ENCODE peak calls at places on chromosomes 11 and 22, in seven cellular contexts. One of them, this sample, is unnamed.

GRCh38 chr11:762421-763072 is 14.7 kb downstream of the GATD1 start:
- DNase-seq in LNCaP clone FGC: no peak
- DNase-seq in cardiac muscle cell: no peak
- DNase-seq in right atrium auricular region: no peak
- DNase-seq in uterus: no peak
- DNase-seq in hepatocyte: no peak
- DNase-seq in fibroblast of lung: peak; percentile 78
- DNase-seq in this sample: no peak

GRCh38 chr11:35313066-35313765 is 106.1 kb downstream of the SLC1A2 start:
- DNase-seq in LNCaP clone FGC: no peak
- DNase-seq in cardiac muscle cell: peak; percentile 7
- DNase-seq in right atrium auricular region: no peak
- DNase-seq in uterus: no peak
- DNase-seq in hepatocyte: no peak
- DNase-seq in fibroblast of lung: no peak
- DNase-seq in this sample: no peak

GRCh38 chr22:37639771-37640590 is 512 bp downstream of the SH3BP1 start:
- DNase-seq in LNCaP clone FGC: no peak
- DNase-seq in cardiac muscle cell: no peak
- DNase-seq in right atrium auricular region: no peak
- DNase-seq in uterus: no peak
- DNase-seq in hepatocyte: no peak
- DNase-seq in fibroblast of lung: no peak
- DNase-seq in this sample: no peak

GRCh38 chr11:20671856-20672546 is 2.6 kb downstream of the NELL1 start:
- DNase-seq in LNCaP clone FGC: no peak
- DNase-seq in cardiac muscle cell: peak; percentile 43
- DNase-seq in right atrium auricular region: no peak
- DNase-seq in uterus: no peak
- DNase-seq in hepatocyte: peak; percentile 17
- DNase-seq in fibroblast of lung: no peak
- DNase-seq in this sample: no peak

GRCh38 chr22:32327066-32327465 is 30.6 kb upstream of the RFPL3 start:
- DNase-seq in LNCaP clone FGC: no peak
- DNase-seq in cardiac muscle cell: no peak
- DNase-seq in right atrium auricular region: no peak
- DNase-seq in uterus: no peak
- DNase-seq in hepatocyte: no peak
- DNase-seq in fibroblast of lung: no peak
- DNase-seq in this sample: no peak

GRCh38 chr11:8178297-8178696 is 9.5 kb upstream of the RIC3 start:
- DNase-seq in LNCaP clone FGC: no peak
- DNase-seq in cardiac muscle cell: no peak
- DNase-seq in right atrium auricular region: no peak
- DNase-seq in uterus: no peak
- DNase-seq in hepatocyte: no peak
- DNase-seq in fibroblast of lung: no peak
- DNase-seq in this sample: no peak

GRCh38 chr11:17479284-17480214 is 2.9 kb upstream of the ABCC8 start:
- DNase-seq in LNCaP clone FGC: no peak
- DNase-seq in cardiac muscle cell: peak; percentile 76
- DNase-seq in right atrium auricular region: no peak
- DNase-seq in uterus: no peak
- DNase-seq in hepatocyte: peak; percentile 57
- DNase-seq in fibroblast of lung: peak; percentile 26
- DNase-seq in this sample: no peak

GRCh38 chr22:29478326-29479276 is 1.4 kb upstream of the NEFH start:
- DNase-seq in LNCaP clone FGC: no peak
- DNase-seq in cardiac muscle cell: peak; percentile 72
- DNase-seq in right atrium auricular region: no peak
- DNase-seq in uterus: no peak
- DNase-seq in hepatocyte: peak; percentile 55
- DNase-seq in fibroblast of lung: no peak
- DNase-seq in this sample: no peak

GRCh38 chr11:108647701-108648527 is 17.0 kb upstream of the DDX10 start:
- DNase-seq in LNCaP clone FGC: peak; percentile 78
- DNase-seq in cardiac muscle cell: peak; percentile 81
- DNase-seq in right atrium auricular region: peak; percentile 71
- DNase-seq in uterus: peak; percentile 55
- DNase-seq in hepatocyte: peak; percentile 85
- DNase-seq in fibroblast of lung: peak; percentile 75
- DNase-seq in this sample: peak; percentile 68

GRCh38 chr11:12170984-12171383 is 60.6 kb downstream of the MICAL2 start:
- DNase-seq in LNCaP clone FGC: no peak
- DNase-seq in cardiac muscle cell: no peak
- DNase-seq in right atrium auricular region: peak; percentile 81
- DNase-seq in uterus: peak; percentile 58
- DNase-seq in hepatocyte: peak; percentile 39
- DNase-seq in fibroblast of lung: peak; percentile 86
- DNase-seq in this sample: no peak

GRCh38 chr22:28247667-28248363 is 328.8 kb upstream of the PITPNB start:
- DNase-seq in LNCaP clone FGC: no peak
- DNase-seq in cardiac muscle cell: peak; percentile 58
- DNase-seq in right atrium auricular region: no peak
- DNase-seq in uterus: no peak
- DNase-seq in hepatocyte: no peak
- DNase-seq in fibroblast of lung: peak; percentile 50
- DNase-seq in this sample: no peak

DNA sequence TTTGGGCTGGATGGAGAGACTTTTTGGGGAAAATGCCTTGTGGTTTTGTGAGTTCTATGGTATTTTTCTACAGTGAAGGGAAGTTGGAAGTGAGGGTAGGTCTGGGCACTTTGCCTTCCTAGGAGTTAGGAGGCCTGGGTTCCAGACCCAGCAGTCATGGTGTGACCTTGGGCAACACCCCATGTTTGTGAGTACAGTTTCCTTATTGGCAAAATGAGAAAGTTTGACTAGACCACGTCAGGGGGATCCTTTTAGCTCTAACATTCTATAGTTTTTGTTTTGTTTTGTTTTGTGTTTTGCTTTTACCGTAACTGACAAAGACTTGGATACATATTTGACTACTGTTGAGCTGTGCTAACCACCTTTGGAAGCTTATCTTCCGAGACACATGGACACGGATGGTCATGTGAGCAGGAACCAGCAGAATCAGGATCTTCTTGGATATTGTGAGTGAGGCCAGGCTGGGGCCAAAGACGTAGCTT is 109.0 kb downstream of the PKNOX2 start:
- DNase-seq in LNCaP clone FGC: no peak
- DNase-seq in cardiac muscle cell: no peak
- DNase-seq in right atrium auricular region: no peak
- DNase-seq in uterus: no peak
- DNase-seq in hepatocyte: no peak
- DNase-seq in fibroblast of lung: no peak
- DNase-seq in this sample: no peak
- TF ChIP-seq CTCF in LNCaP clone FGC: no peak
- TF ChIP-seq CTCF in cardiac muscle cell: no peak
- TF ChIP-seq CTCF in right atrium auricular region: no peak
- TF ChIP-seq CTCF in uterus: no peak
- TF ChIP-seq CTCF in hepatocyte: no peak
- TF ChIP-seq CTCF in fibroblast of lung: no peak
- TF ChIP-seq CTCF in this sample: no peak

DNA sequence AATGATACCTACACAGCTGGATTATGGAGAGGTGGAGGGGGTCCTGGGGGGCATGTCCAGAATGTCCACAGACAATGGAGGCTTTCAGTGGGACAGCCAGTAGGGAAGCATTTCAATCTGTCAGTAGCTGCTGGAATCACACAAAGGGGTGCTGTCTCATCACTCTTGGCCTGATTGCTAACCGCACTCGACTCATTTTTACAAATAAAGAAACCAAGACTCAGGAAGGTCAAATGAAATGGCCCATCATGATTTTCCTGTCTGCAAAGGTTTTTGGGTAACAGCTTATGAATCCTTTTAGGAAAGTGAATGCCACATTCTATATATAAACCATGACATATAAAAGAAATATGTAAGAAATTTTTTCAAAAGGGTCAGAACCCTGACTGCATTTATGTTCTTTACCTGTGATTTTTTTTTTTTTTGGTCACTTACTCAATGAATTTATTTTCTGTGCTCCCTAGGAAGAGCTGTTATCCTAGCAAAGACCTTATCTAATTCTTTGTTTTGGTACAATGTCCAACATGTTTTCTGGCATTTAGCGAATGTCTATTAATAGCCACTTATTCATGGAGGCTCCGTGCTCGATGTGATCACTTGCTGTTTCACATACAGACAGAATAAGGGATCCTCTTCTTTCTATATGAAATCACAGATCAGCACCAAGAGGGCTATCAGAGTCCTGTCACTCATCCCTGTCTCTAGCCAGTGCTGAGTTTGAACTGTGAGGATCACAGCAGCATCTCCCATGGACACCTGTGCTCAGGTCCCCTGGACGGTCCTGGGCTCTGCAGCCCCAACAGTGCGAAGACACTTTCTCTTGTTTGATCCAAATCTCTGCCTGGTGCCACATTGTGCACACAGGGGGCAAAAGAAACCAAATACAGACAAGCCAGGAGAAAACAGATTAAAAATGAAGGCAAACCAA is 979.7 kb downstream of the NTM start:
- DNase-seq in LNCaP clone FGC: no peak
- DNase-seq in cardiac muscle cell: no peak
- DNase-seq in right atrium auricular region: no peak
- DNase-seq in uterus: no peak
- DNase-seq in hepatocyte: no peak
- DNase-seq in fibroblast of lung: peak; percentile 67
- DNase-seq in this sample: no peak
- TF ChIP-seq CTCF in LNCaP clone FGC: no peak
- TF ChIP-seq CTCF in cardiac muscle cell: no peak
- TF ChIP-seq CTCF in right atrium auricular region: no peak
- TF ChIP-seq CTCF in uterus: no peak
- TF ChIP-seq CTCF in hepatocyte: no peak
- TF ChIP-seq CTCF in fibroblast of lung: no peak
- TF ChIP-seq CTCF in this sample: no peak

DNA sequence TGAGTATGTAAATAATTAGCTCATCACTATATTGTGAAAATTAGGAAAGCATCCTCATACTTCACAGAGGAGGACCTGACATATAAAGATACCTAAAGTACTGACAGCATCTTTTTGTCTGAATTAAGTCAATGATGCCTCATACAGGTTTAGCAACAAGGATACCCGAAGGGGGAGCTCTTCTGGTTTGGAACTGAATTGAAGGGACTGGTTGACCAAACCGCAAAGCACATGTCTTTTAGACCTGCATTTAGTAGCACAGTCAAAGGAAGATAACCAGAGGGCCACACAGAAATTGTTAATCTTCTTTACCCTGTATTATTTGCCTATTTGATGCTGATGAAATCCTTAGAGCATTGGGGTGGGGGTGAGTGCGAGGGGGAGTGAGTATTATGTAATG is 12.9 kb upstream of the WT1 start:
- DNase-seq in LNCaP clone FGC: peak; percentile 18
- DNase-seq in cardiac muscle cell: peak; percentile 72
- DNase-seq in right atrium auricular region: no peak
- DNase-seq in uterus: no peak
- DNase-seq in hepatocyte: no peak
- DNase-seq in fibroblast of lung: peak; percentile 8
- DNase-seq in this sample: no peak
- TF ChIP-seq CTCF in LNCaP clone FGC: peak; percentile 52
- TF ChIP-seq CTCF in cardiac muscle cell: peak; percentile 58
- TF ChIP-seq CTCF in right atrium auricular region: peak; percentile 22
- TF ChIP-seq CTCF in uterus: peak; percentile 16
- TF ChIP-seq CTCF in hepatocyte: peak; percentile 36
- TF ChIP-seq CTCF in fibroblast of lung: no peak
- TF ChIP-seq CTCF in this sample: no peak

GRCh38 chr11:117560786-117561530 is 233.3 kb downstream of the CEP164 start:
- DNase-seq in LNCaP clone FGC: no peak
- DNase-seq in cardiac muscle cell: no peak
- DNase-seq in right atrium auricular region: no peak
- DNase-seq in uterus: no peak
- DNase-seq in hepatocyte: no peak
- DNase-seq in fibroblast of lung: no peak
- DNase-seq in this sample: no peak

GRCh38 chr11:117564321-117564720 is 232.7 kb downstream of the DSCAML1 start:
- DNase-seq in LNCaP clone FGC: no peak
- DNase-seq in cardiac muscle cell: no peak
- DNase-seq in right atrium auricular region: no peak
- DNase-seq in uterus: no peak
- DNase-seq in hepatocyte: no peak
- DNase-seq in fibroblast of lung: no peak
- DNase-seq in this sample: no peak

GRCh38 chr11:117562111-117562510 is 234.5 kb downstream of the CEP164 start:
- DNase-seq in LNCaP clone FGC: no peak
- DNase-seq in cardiac muscle cell: no peak
- DNase-seq in right atrium auricular region: no peak
- DNase-seq in uterus: no peak
- DNase-seq in hepatocyte: no peak
- DNase-seq in fibroblast of lung: no peak
- DNase-seq in this sample: no peak

GRCh38 chr11:117563556-117563955 is 233.5 kb downstream of the DSCAML1 start:
- DNase-seq in LNCaP clone FGC: no peak
- DNase-seq in cardiac muscle cell: no peak
- DNase-seq in right atrium auricular region: no peak
- DNase-seq in uterus: no peak
- DNase-seq in hepatocyte: no peak
- DNase-seq in fibroblast of lung: no peak
- DNase-seq in this sample: no peak

GRCh38 chr11:117565709-117566108 is 231.3 kb downstream of the DSCAML1 start:
- DNase-seq in LNCaP clone FGC: no peak
- DNase-seq in cardiac muscle cell: no peak
- DNase-seq in right atrium auricular region: no peak
- DNase-seq in uterus: no peak
- DNase-seq in hepatocyte: no peak
- DNase-seq in fibroblast of lung: no peak
- DNase-seq in this sample: no peak
- TF ChIP-seq CTCF in LNCaP clone FGC: no peak
- TF ChIP-seq CTCF in cardiac muscle cell: no peak
- TF ChIP-seq CTCF in right atrium auricular region: no peak
- TF ChIP-seq CTCF in uterus: no peak
- TF ChIP-seq CTCF in hepatocyte: no peak
- TF ChIP-seq CTCF in fibroblast of lung: no peak
- TF ChIP-seq CTCF in this sample: no peak

GRCh38 chr22:21589415-21589814 is 21.9 kb downstream of the UBE2L3 start:
- DNase-seq in LNCaP clone FGC: no peak
- DNase-seq in cardiac muscle cell: no peak
- DNase-seq in right atrium auricular region: no peak
- DNase-seq in uterus: no peak
- DNase-seq in hepatocyte: no peak
- DNase-seq in fibroblast of lung: no peak
- DNase-seq in this sample: no peak
- TF ChIP-seq CTCF in LNCaP clone FGC: no peak
- TF ChIP-seq CTCF in cardiac muscle cell: no peak
- TF ChIP-seq CTCF in right atrium auricular region: no peak
- TF ChIP-seq CTCF in uterus: no peak
- TF ChIP-seq CTCF in hepatocyte: no peak
- TF ChIP-seq CTCF in fibroblast of lung: no peak
- TF ChIP-seq CTCF in this sample: no peak

DNA sequence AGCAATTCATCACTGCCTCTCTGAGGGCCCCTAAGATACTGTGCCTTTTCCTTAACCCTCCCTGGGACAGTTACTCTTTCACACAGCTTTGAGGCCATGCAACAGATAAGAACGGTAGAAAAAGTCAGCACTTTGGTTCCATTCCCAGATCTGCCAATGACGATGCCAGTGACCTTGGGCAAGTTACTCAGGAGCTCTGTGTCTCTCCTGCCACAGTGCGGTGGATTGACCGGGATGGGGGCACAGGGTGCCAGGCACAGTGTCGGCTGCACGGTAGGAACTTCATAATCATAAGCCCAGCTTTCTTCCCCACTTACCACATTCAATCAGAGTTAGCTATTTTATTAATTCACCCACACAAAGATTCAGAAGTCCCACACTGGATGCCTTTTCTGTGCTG is 1041.8 kb downstream of the TBC1D22A start:
- DNase-seq in LNCaP clone FGC: no peak
- DNase-seq in cardiac muscle cell: no peak
- DNase-seq in right atrium auricular region: no peak
- DNase-seq in uterus: no peak
- DNase-seq in hepatocyte: no peak
- DNase-seq in fibroblast of lung: no peak
- DNase-seq in this sample: no peak
- TF ChIP-seq CTCF in LNCaP clone FGC: no peak
- TF ChIP-seq CTCF in cardiac muscle cell: no peak
- TF ChIP-seq CTCF in right atrium auricular region: no peak
- TF ChIP-seq CTCF in uterus: no peak
- TF ChIP-seq CTCF in hepatocyte: no peak
- TF ChIP-seq CTCF in fibroblast of lung: no peak
- TF ChIP-seq CTCF in this sample: no peak